ENCODE peak calls at places on chromosome 12, in ten cellular contexts. L is endothelial cell; Y is HEK293T; J is AG20443; X is stimulated activated CD8-positive, alpha-beta memory T cell treated with anti-CD3 and anti-CD28 coated beads, Interleukin-15, amount 100 ng/mL, for 24 hours; I is stomach; D is hepatic stellate cell; A is HFFc6; R is amygdala; V is stromal cell of bone marrow. P is an unnamed sample.

GRCh38 chr12:115973066-115973465 is 304.4 kb downstream of the MED13L start:
- DNase-seq in I (no peak), D (no peak), L (no peak), X (no peak), R (no peak), Y (no peak), A (no peak), J (no peak), V (no peak), P (no peak)

GRCh38 chr12:108604208-108604941 is 6.5 kb upstream of the TMEM119 start:
- DNase-seq in Y (no peak), X (no peak), V (no peak), A (no peak), L (no peak), I (no peak), J (no peak), R (no peak), D (no peak), P (no peak)

GRCh38 chr12:2190896-2191533 is 138.2 kb downstream of the CACNA1C start:
- DNase-seq in Y (no peak), D (no peak), X (no peak), V (no peak), I (no peak), R (no peak), L (no peak), A (no peak), J (no peak), P (no peak)

GRCh38 chr12:115801826-115802225 is 475.7 kb downstream of the MED13L start:
- DNase-seq in V (no peak), X (no peak), L (no peak), J (no peak), I (no peak), R (no peak), Y (no peak), D (no peak), A (no peak), P (no peak)

GRCh38 chr12:14416658-14417057 is 51.2 kb downstream of the ATF7IP start:
- DNase-seq in R (no peak), A (peak), Y (peak), V (peak), L (peak), I (no peak), X (no peak), J (peak), D (peak), P (no peak)

GRCh38 chr12:127293507-127294310 is 973.3 kb upstream of the TMEM132C start:
- DNase-seq in A (peak), X (peak), V (peak), R (no peak), J (peak), L (no peak), D (peak), I (peak), Y (peak), P (no peak)

GRCh38 chr12:113090740-113091139 is 34.2 kb downstream of the DTX1 start:
- DNase-seq in D (no peak), L (no peak), I (no peak), Y (no peak), X (no peak), V (no peak), J (no peak), R (no peak), A (no peak), P (no peak)

GRCh38 chr12:66693901-66694513 is 15.1 kb upstream of the GRIP1 start:
- DNase-seq in V (peak), R (no peak), J (peak), A (peak), D (peak), I (no peak), X (no peak), Y (peak), L (peak), P (peak)

GRCh38 chr12:97940105-97940504 is 477.5 kb downstream of the RMST start:
- DNase-seq in A (no peak), Y (no peak), V (no peak), I (no peak), J (no peak), R (no peak), X (no peak), D (no peak), L (no peak), P (no peak)

GRCh38 chr12:6084261-6084968 is 40.1 kb downstream of the VWF start:
- DNase-seq in Y (no peak), I (no peak), J (peak), D (peak), R (no peak), A (peak), V (no peak), X (no peak), L (no peak), P (no peak)

GRCh38 chr12:123532808-123533649 is 490 bp downstream of the RILPL1 start:
- DNase-seq in R (no peak), L (peak), Y (peak), V (peak), D (peak), J (peak), A (peak), I (peak), X (no peak), P (no peak)

GRCh38 chr12:47876404-47876960 is 28.3 kb downstream of the VDR start:
- DNase-seq in J (no peak), Y (no peak), A (peak), I (no peak), L (no peak), R (no peak), X (no peak), V (no peak), D (peak), P (no peak)

GRCh38 chr12:98440165-98440581 is 75.2 kb upstream of the TMPO start:
- DNase-seq in Y (no peak), I (peak), A (peak), X (no peak), L (peak), R (no peak), V (peak), J (peak), D (peak), P (no peak)

GRCh38 chr12:108646597-108647190 is 13.0 kb upstream of the SELPLG start:
- DNase-seq in D (no peak), R (no peak), J (no peak), X (no peak), V (no peak), L (no peak), I (no peak), Y (no peak), A (no peak), P (no peak)

GRCh38 chr12:123933214-123933613 is 39.4 kb downstream of the CCDC92 start:
- DNase-seq in I (no peak), R (no peak), L (no peak), Y (no peak), D (no peak), A (no peak), J (no peak), X (no peak), V (no peak), P (no peak)

GRCh38 chr12:49028666-49029275 is 10.2 kb upstream of the PRKAG1 start:
- DNase-seq in V (no peak), I (no peak), X (no peak), A (no peak), Y (no peak), D (no peak), L (no peak), R (no peak), J (no peak), P (peak)

GRCh38 chr12:46933947-46934346 is 108.2 kb upstream of the SLC38A4 start:
- DNase-seq in L (peak), A (peak), Y (peak), I (no peak), V (peak), R (no peak), X (no peak), D (peak), J (peak), P (no peak)

GRCh38 chr12:5546616-5547015 is 114.7 kb downstream of the NTF3 start:
- DNase-seq in J (peak), Y (no peak), R (no peak), I (no peak), L (no peak), A (peak), D (no peak), X (no peak), V (no peak), P (no peak)